ENCODE peak calls at places on chromosomes 13 and 19, in nine cellular contexts. B is bronchial epithelial cell, U is glutamatergic neuron, G is choroid plexus epithelial cell, J is H9, Y is thoracic aorta, Z is endothelial cell, W is fibroblast of mammary gland, H is psoas muscle. E is an unnamed sample.
A peak's percentile ranks its signal among the peaks of the same experiment; 100 is the strongest.

GRCh38 chr19:13906525-13906904 is 514 bp downstream of the CC2D1A start:
- DNase-seq in H (no peak), U (no peak), Y (no peak), J (no peak), G (peak; percentile 12), Z (no peak), W (no peak), B (no peak), E (no peak)

GRCh38 chr19:55348317-55349034 is 6.0 kb downstream of the COX6B2 start:
- DNase-seq in Z (no peak), J (peak; percentile 69), U (no peak), B (no peak), G (no peak), H (no peak), Y (no peak), W (no peak), E (no peak)

GRCh38 chr19:49533551-49534488 is 6.0 kb downstream of the RCN3 start:
- DNase-seq in W (peak; percentile 35), J (peak; percentile 79), H (peak; percentile 89), Z (peak; percentile 80), U (peak; percentile 87), Y (no peak), G (peak; percentile 79), B (peak; percentile 41), E (no peak)

GRCh38 chr19:13053761-13054604 is 48.7 kb downstream of the LYL1 start:
- DNase-seq in Z (peak; percentile 74), B (peak; percentile 48), H (peak; percentile 90), Y (no peak), U (peak; percentile 44), G (peak; percentile 87), W (peak; percentile 84), J (no peak), E (peak; percentile 89)

GRCh38 chr19:56105090-56105701 is 15.9 kb downstream of the ZNF787 start:
- DNase-seq in U (peak; percentile 85), H (peak; percentile 88), J (peak; percentile 85), G (peak; percentile 75), B (peak; percentile 56), Z (peak; percentile 79), Y (peak; percentile 30), W (peak; percentile 74), E (no peak)

GRCh38 chr19:56076413-56076998 is 44.6 kb downstream of the ZNF787 start:
- DNase-seq in G (peak; percentile 77), U (peak; percentile 84), W (peak; percentile 57), H (no peak), J (no peak), B (peak; percentile 44), Z (peak; percentile 75), Y (no peak), E (peak; percentile 41)

GRCh38 chr13:82501804-82502203 is 1380.5 kb downstream of the SLITRK1 start:
- DNase-seq in B (no peak), Y (no peak), H (no peak), U (no peak), G (no peak), Z (no peak), W (no peak), J (no peak), E (no peak)

GRCh38 chr19:15790096-15790495 is 2.6 kb downstream of the OR10H5 start:
- DNase-seq in H (no peak), Y (no peak), G (no peak), J (no peak), Z (no peak), B (no peak), U (no peak), W (no peak), E (no peak)

GRCh38 chr13:47372742-47373141 is 475.9 kb upstream of the HTR2A start:
- DNase-seq in H (no peak), G (peak; percentile 31), J (peak; percentile 25), U (no peak), B (no peak), Y (no peak), W (peak; percentile 8), Z (no peak), E (no peak)

GRCh38 chr13:52147225-52147624 is 12.2 kb downstream of the NEK3 start:
- DNase-seq in W (no peak), Y (no peak), Z (no peak), J (no peak), B (no peak), U (no peak), H (no peak), G (no peak), E (no peak)

GRCh38 chr19:53132231-53132991 is at the start of gene ZNF415:
- DNase-seq in U (peak; percentile 87), J (peak; percentile 88), Y (peak; percentile 25), H (peak; percentile 87), G (peak; percentile 80), B (peak; percentile 42), Z (peak; percentile 75), W (peak; percentile 60), E (peak; percentile 35)

GRCh38 chr13:95027638-95028037 is 273.6 kb downstream of the ABCC4 start:
- DNase-seq in Z (no peak), J (no peak), G (no peak), U (no peak), W (no peak), Y (no peak), H (no peak), B (no peak), E (no peak)

GRCh38 chr13:30830638-30830965 is 75.5 kb upstream of the MEDAG start:
- DNase-seq in Y (no peak), Z (no peak), U (no peak), G (no peak), B (peak; percentile 32), J (no peak), H (no peak), W (no peak), E (no peak)

GRCh38 chr13:21998279-21998678 is 327.4 kb downstream of the FGF9 start:
- DNase-seq in W (no peak), H (no peak), G (no peak), J (no peak), Z (no peak), Y (no peak), U (no peak), B (no peak), E (no peak)

GRCh38 chr19:29590278-29590677 is 15.8 kb upstream of the POP4 start:
- DNase-seq in W (no peak), Y (no peak), U (no peak), G (no peak), B (no peak), Z (peak; percentile 22), H (no peak), J (no peak), E (no peak)

GRCh38 chr13:29704648-29705047 is 109.2 kb upstream of the SLC7A1 start:
- DNase-seq in Y (no peak), J (no peak), G (no peak), Z (no peak), U (no peak), W (peak; percentile 13), H (no peak), B (no peak), E (peak; percentile 15)

GRCh38 chr13:107202371-107203023 is 634.6 kb upstream of the ARGLU1 start:
- DNase-seq in G (peak; percentile 68), B (peak; percentile 60), J (no peak), H (no peak), W (peak; percentile 7), Z (peak; percentile 55), Y (no peak), U (no peak), E (no peak)

GRCh38 chr19:49801966-49802661 is 11.0 kb downstream of the FUZ start:
- DNase-seq in G (peak; percentile 93), W (peak; percentile 89), H (peak; percentile 96), J (peak; percentile 91), Y (peak; percentile 75), U (peak; percentile 82), Z (no peak), B (no peak), E (peak; percentile 71)

DNA sequence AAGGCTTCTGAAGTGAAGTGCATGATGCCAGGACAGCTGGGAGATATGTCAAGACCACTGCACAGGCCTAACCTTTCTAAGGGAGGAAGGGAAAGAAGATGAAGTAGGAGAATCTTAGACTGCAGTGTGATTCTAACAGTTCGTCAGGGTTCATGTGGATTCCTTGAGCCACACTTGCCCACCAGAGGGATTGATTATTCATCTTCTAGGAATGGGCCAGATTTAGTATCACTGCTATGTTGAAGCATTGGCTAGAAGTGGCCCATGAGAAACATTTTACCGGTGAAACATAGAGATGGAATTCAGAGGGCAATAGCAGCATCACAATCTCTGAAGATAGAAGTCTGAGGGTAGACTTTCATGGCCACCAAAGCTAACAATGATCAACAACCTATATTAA is 550.8 kb upstream of the SLITRK1 start:
- DNase-seq in B (no peak), H (no peak), W (peak; percentile 74), G (peak; percentile 78), Z (no peak), J (no peak), U (no peak), Y (no peak), E (peak; percentile 91)
- TF ChIP-seq CTCF in B (no peak), H (no peak), W (no peak), G (peak; percentile 3), Z (no peak), J (no peak), U (no peak), Y (no peak), E (peak; percentile 51)

DNA sequence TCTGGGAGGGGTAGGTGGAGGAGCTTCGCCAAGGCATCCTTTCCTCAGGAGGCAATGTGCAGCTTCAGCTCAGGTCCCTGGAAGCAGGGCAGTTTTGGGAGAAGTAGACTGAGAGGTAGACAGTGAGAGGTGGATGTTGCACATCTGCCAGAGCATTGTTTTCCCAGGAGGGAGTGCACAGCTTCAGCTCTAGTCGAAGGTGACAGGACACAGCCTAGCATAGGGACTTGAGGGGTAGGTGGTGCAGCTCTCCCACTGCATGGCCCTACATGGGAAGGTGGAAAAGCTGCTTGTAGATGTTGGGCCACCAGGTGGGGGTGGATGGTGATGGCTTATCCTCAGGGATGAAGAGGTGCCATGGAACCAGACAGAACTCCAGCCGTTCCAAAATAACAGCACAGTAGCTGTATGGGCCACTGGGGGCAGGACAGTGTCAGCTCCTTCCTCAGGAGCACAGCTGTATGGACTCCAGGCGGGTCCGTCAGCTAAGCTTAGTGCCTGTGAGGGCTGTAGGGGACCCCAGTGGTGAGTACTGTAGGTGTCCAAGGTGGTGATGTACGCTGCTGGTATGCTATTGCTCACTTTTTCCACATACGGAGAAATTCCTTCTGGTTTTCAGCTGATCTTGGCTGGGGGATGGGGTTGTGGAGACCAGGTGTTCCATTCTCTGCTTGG is 17.4 kb upstream of the ZNF543 start:
- DNase-seq in J (no peak), Z (no peak), U (no peak), G (peak; percentile 69), Y (no peak), H (no peak), W (no peak), B (no peak), E (no peak)
- TF ChIP-seq CTCF in J (peak; percentile 42), Z (no peak), U (no peak), G (peak; percentile 20), Y (no peak), H (no peak), W (no peak), B (peak; percentile 3), E (peak; percentile 29)

GRCh38 chr19:51824603-51825002 is 29.6 kb downstream of the FPR3 start:
- DNase-seq in G (no peak), W (no peak), U (no peak), Z (no peak), B (no peak), H (no peak), J (no peak), Y (no peak), E (no peak)

GRCh38 chr19:51830263-51830662 is 35.3 kb downstream of the FPR3 start:
- DNase-seq in H (no peak), Y (no peak), G (peak; percentile 34), B (peak; percentile 1), W (peak; percentile 5), Z (no peak), U (no peak), J (no peak), E (no peak)
- TF ChIP-seq CTCF in H (peak; percentile 7), Y (no peak), G (peak; percentile 14), B (no peak), W (no peak), Z (no peak), U (no peak), J (no peak), E (no peak)

GRCh38 chr13:110885966-110886365 is 28.9 kb downstream of the ANKRD10 start:
- DNase-seq in J (peak; percentile 75), W (no peak), U (no peak), H (no peak), G (no peak), B (no peak), Y (no peak), Z (no peak), E (no peak)
- TF ChIP-seq CTCF in J (peak; percentile 57), W (no peak), U (no peak), H (no peak), G (no peak), B (peak; percentile 16), Y (no peak), Z (no peak), E (peak; percentile 22)

E was measured in HFFc6.